ENCODE peak calls at places on chromosomes 13 and 19, in ten cellular contexts. G is fibroblast of villous mesenchyme; S is left lung; C is mesothelial cell of epicardium; W is GM12892; D is amniotic stem cell; L is stimulated activated CD4-positive, alpha-beta T cell treated with anti-CD3 and anti-CD28 coated beads, Interleukin-15, amount 100 ng/mL, for 48 hours; H is effector CD4-positive, alpha-beta T cell; N is Karpas-422; J is NCI-H1417. O is an unnamed sample.

GRCh38 chr13:70527553-70527952 is 419.3 kb upstream of the KLHL1 start:
- DNase-seq in J (no peak), L (no peak), N (no peak), S (no peak), G (no peak), W (no peak), C (no peak), D (no peak), H (no peak), O (no peak)

GRCh38 chr19:4594199-4594598 is 34.7 kb upstream of the SEMA6B start:
- DNase-seq in W (no peak), H (no peak), J (no peak), N (no peak), L (no peak), D (no peak), S (no peak), C (no peak), G (no peak), O (no peak)

GRCh38 chr19:27774827-27775226 is 1438.1 kb downstream of the UQCRFS1 start:
- DNase-seq in L (no peak), D (no peak), N (peak; percentile 50), C (no peak), W (no peak), S (no peak), G (no peak), J (no peak), H (no peak), O (no peak)

GRCh38 chr19:41641879-41642485 is 15.1 kb upstream of the CEACAM4 start:
- DNase-seq in S (no peak), D (peak; percentile 7), L (peak; percentile 46), G (peak; percentile 53), J (peak; percentile 47), C (no peak), N (peak; percentile 87), H (peak; percentile 71), W (peak; percentile 53), O (peak; percentile 61)

GRCh38 chr19:7923295-7924191 is 2.4 kb downstream of the CTXN1 start:
- DNase-seq in N (peak; percentile 72), G (no peak), C (no peak), J (no peak), H (no peak), L (no peak), S (no peak), W (no peak), D (no peak), O (no peak)

GRCh38 chr19:4139614-4140236 is 13.7 kb upstream of the CREB3L3 start:
- DNase-seq in C (peak; percentile 79), J (peak; percentile 47), S (peak; percentile 82), W (peak; percentile 83), H (peak; percentile 83), D (no peak), L (peak; percentile 77), N (peak; percentile 92), G (peak; percentile 56), O (peak; percentile 84)

GRCh38 chr13:94683426-94683825 is 28.9 kb downstream of the SOX21 start:
- DNase-seq in S (no peak), J (no peak), H (no peak), D (no peak), C (no peak), L (no peak), W (no peak), G (no peak), N (no peak), O (no peak)

GRCh38 chr13:44842158-44842557 is 147.1 kb downstream of the NUFIP1 start:
- DNase-seq in J (no peak), D (no peak), S (no peak), C (no peak), G (peak; percentile 77), N (no peak), L (no peak), W (no peak), H (no peak), O (no peak)

GRCh38 chr13:40983725-40984669 is 35.1 kb downstream of the ELF1 start:
- DNase-seq in L (no peak), W (no peak), G (no peak), C (no peak), N (no peak), S (no peak), H (peak; percentile 9), D (no peak), J (no peak), O (no peak)

GRCh38 chr19:38037151-38037611 is 130.2 kb downstream of the SIPA1L3 start:
- DNase-seq in H (no peak), N (no peak), C (no peak), D (no peak), W (no peak), S (no peak), J (peak; percentile 63), G (no peak), L (no peak), O (no peak)

GRCh38 chr13:106381083-106381482 is 154.4 kb downstream of the EFNB2 start:
- DNase-seq in J (no peak), C (no peak), D (no peak), L (no peak), G (peak; percentile 85), S (no peak), N (no peak), W (no peak), H (no peak), O (no peak)

GRCh38 chr13:35566340-35566739 is 89.9 kb upstream of the MAB21L1 start:
- DNase-seq in L (no peak), W (no peak), C (no peak), D (no peak), J (no peak), S (no peak), H (no peak), N (no peak), G (no peak), O (no peak)

GRCh38 chr19:58498316-58499020 is 13.3 kb downstream of the SLC27A5 start:
- DNase-seq in C (no peak), L (no peak), D (no peak), J (no peak), W (no peak), N (no peak), H (no peak), G (no peak), S (no peak), O (no peak)

GRCh38 chr19:2294377-2295335 is 12.7 kb upstream of the PEAK3 start:
- DNase-seq in L (no peak), J (no peak), S (no peak), D (peak; percentile 33), H (no peak), N (no peak), G (peak; percentile 89), C (no peak), W (no peak), O (no peak)

GRCh38 chr13:102584423-102584822 is 12.4 kb upstream of the TPP2 start:
- DNase-seq in H (no peak), D (no peak), L (no peak), N (peak; percentile 82), C (no peak), G (no peak), J (no peak), S (no peak), W (no peak), O (no peak)

GRCh38 chr13:49319555-49320350 is 72.0 kb downstream of the CDADC1 start:
- DNase-seq in J (no peak), G (peak; percentile 85), S (no peak), N (peak; percentile 56), D (peak; percentile 5), H (no peak), C (no peak), W (no peak), L (no peak), O (no peak)

GRCh38 chr19:47352095-47352494 is 3.0 kb downstream of the DHX34 start:
- DNase-seq in C (no peak), N (no peak), D (no peak), J (no peak), L (no peak), H (no peak), W (no peak), G (no peak), S (no peak), O (no peak)

GRCh38 chr13:110690516-110690915 is 15.4 kb downstream of the CARS2 start:
- DNase-seq in D (no peak), W (no peak), N (no peak), S (no peak), G (no peak), H (no peak), J (no peak), L (no peak), C (no peak), O (no peak)

GRCh38 chr19:18340990-18341868 is 831 bp downstream of the PGPEP1 start:
- DNase-seq in J (peak; percentile 28), G (peak; percentile 28), S (peak; percentile 74), L (peak; percentile 49), W (peak; percentile 80), C (no peak), H (peak; percentile 43), N (peak; percentile 81), D (no peak), O (peak; percentile 50)

GRCh38 chr19:374183-374885 is 29.7 kb upstream of the MIER2 start:
- DNase-seq in G (no peak), S (no peak), C (no peak), L (no peak), J (peak; percentile 57), N (no peak), W (no peak), D (no peak), H (no peak), O (no peak)

GRCh38 chr13:110815471-110816204 is 99.2 kb downstream of the ANKRD10 start:
- DNase-seq in J (peak; percentile 85), H (no peak), L (no peak), N (no peak), G (no peak), C (no peak), W (no peak), D (no peak), S (no peak), O (no peak)

GRCh38 chr19:11626252-11626651 is 29.0 kb downstream of the ZNF627 start:
- DNase-seq in D (no peak), H (no peak), G (no peak), C (no peak), J (no peak), N (no peak), S (no peak), W (no peak), L (no peak), O (no peak)

GRCh38 chr19:5738423-5738822 is 18.0 kb downstream of the CATSPERD start:
- DNase-seq in W (no peak), C (no peak), N (no peak), S (no peak), H (no peak), L (no peak), D (no peak), G (peak; percentile 50), J (no peak), O (no peak)

O was measured in effector CD8-positive, alpha-beta T cell.